ENCODE peak calls at places on chromosome 14, in eight cellular contexts. One of them, this sample, is unnamed.

GRCh38 chr14:90644882-90645281 is 171.3 kb downstream of the TTC7B start:
- DNase-seq in Calu3: no peak
- DNase-seq in AG10803: peak
- DNase-seq in vagina: no peak
- DNase-seq in lower leg skin: no peak
- DNase-seq in Panc1: no peak
- DNase-seq in stomach: no peak
- DNase-seq in astrocyte of the cerebellum: no peak
- DNase-seq in this sample: no peak

GRCh38 chr14:34324363-34324795 is 137.7 kb downstream of the SPTSSA start:
- DNase-seq in vagina: no peak
- DNase-seq in lower leg skin: no peak
- DNase-seq in stomach: no peak
- DNase-seq in Panc1: no peak
- DNase-seq in AG10803: peak
- DNase-seq in astrocyte of the cerebellum: no peak
- DNase-seq in Calu3: peak
- DNase-seq in this sample: peak

GRCh38 chr14:77036484-77037337 is 8.2 kb upstream of the IRF2BPL start:
- DNase-seq in AG10803: no peak
- DNase-seq in Panc1: no peak
- DNase-seq in stomach: no peak
- DNase-seq in astrocyte of the cerebellum: no peak
- DNase-seq in lower leg skin: no peak
- DNase-seq in Calu3: no peak
- DNase-seq in vagina: no peak
- DNase-seq in this sample: no peak

GRCh38 chr14:76203086-76204001 is 51.6 kb downstream of the GPATCH2L start:
- DNase-seq in stomach: no peak
- DNase-seq in lower leg skin: no peak
- DNase-seq in AG10803: peak
- DNase-seq in astrocyte of the cerebellum: peak
- DNase-seq in Calu3: peak
- DNase-seq in vagina: no peak
- DNase-seq in Panc1: peak
- DNase-seq in this sample: peak

GRCh38 chr14:101563654-101564443 is 2.6 kb downstream of the DIO3 start:
- DNase-seq in vagina: no peak
- DNase-seq in Panc1: no peak
- DNase-seq in lower leg skin: no peak
- DNase-seq in stomach: no peak
- DNase-seq in AG10803: no peak
- DNase-seq in astrocyte of the cerebellum: no peak
- DNase-seq in Calu3: no peak
- DNase-seq in this sample: no peak

GRCh38 chr14:56081139-56081538 is 37.1 kb upstream of the PELI2 start:
- DNase-seq in stomach: no peak
- DNase-seq in astrocyte of the cerebellum: no peak
- DNase-seq in Calu3: no peak
- DNase-seq in lower leg skin: no peak
- DNase-seq in AG10803: peak
- DNase-seq in vagina: no peak
- DNase-seq in Panc1: no peak
- DNase-seq in this sample: no peak

GRCh38 chr14:44901696-44902095 is 60.1 kb downstream of the KLHL28 start:
- DNase-seq in astrocyte of the cerebellum: no peak
- DNase-seq in Panc1: no peak
- DNase-seq in stomach: no peak
- DNase-seq in AG10803: no peak
- DNase-seq in lower leg skin: no peak
- DNase-seq in vagina: no peak
- DNase-seq in Calu3: no peak
- DNase-seq in this sample: no peak

GRCh38 chr14:67358914-67359313 is 690 bp downstream of the ATP6V1D start:
- DNase-seq in Calu3: no peak
- DNase-seq in lower leg skin: no peak
- DNase-seq in AG10803: no peak
- DNase-seq in stomach: no peak
- DNase-seq in Panc1: no peak
- DNase-seq in vagina: no peak
- DNase-seq in astrocyte of the cerebellum: no peak
- DNase-seq in this sample: no peak

GRCh38 chr14:93937519-93937918 is 10.4 kb downstream of the FAM181A start:
- DNase-seq in vagina: no peak
- DNase-seq in astrocyte of the cerebellum: no peak
- DNase-seq in AG10803: no peak
- DNase-seq in stomach: no peak
- DNase-seq in Calu3: no peak
- DNase-seq in Panc1: no peak
- DNase-seq in lower leg skin: no peak
- DNase-seq in this sample: no peak

GRCh38 chr14:73014105-73014504 is 12.8 kb downstream of the ZFYVE1 start:
- DNase-seq in astrocyte of the cerebellum: peak
- DNase-seq in Panc1: no peak
- DNase-seq in Calu3: no peak
- DNase-seq in stomach: no peak
- DNase-seq in lower leg skin: no peak
- DNase-seq in AG10803: peak
- DNase-seq in vagina: no peak
- DNase-seq in this sample: peak

GRCh38 chr14:89422181-89422951 is 5.3 kb upstream of the FOXN3 start:
- DNase-seq in Calu3: peak
- DNase-seq in lower leg skin: no peak
- DNase-seq in astrocyte of the cerebellum: no peak
- DNase-seq in vagina: no peak
- DNase-seq in Panc1: no peak
- DNase-seq in stomach: peak
- DNase-seq in AG10803: no peak
- DNase-seq in this sample: no peak

GRCh38 chr14:56324831-56325230 is 206.6 kb downstream of the PELI2 start:
- DNase-seq in Calu3: no peak
- DNase-seq in astrocyte of the cerebellum: no peak
- DNase-seq in lower leg skin: no peak
- DNase-seq in Panc1: no peak
- DNase-seq in AG10803: peak
- DNase-seq in stomach: no peak
- DNase-seq in vagina: no peak
- DNase-seq in this sample: peak

GRCh38 chr14:78075033-78075432 is 95.1 kb upstream of the NRXN3 start:
- DNase-seq in astrocyte of the cerebellum: no peak
- DNase-seq in Calu3: no peak
- DNase-seq in AG10803: no peak
- DNase-seq in vagina: no peak
- DNase-seq in stomach: no peak
- DNase-seq in Panc1: no peak
- DNase-seq in lower leg skin: no peak
- DNase-seq in this sample: no peak

GRCh38 chr14:69522026-69522425 is 37.5 kb downstream of the PLEKHD1 start:
- DNase-seq in AG10803: no peak
- DNase-seq in Calu3: no peak
- DNase-seq in Panc1: no peak
- DNase-seq in lower leg skin: no peak
- DNase-seq in astrocyte of the cerebellum: no peak
- DNase-seq in vagina: no peak
- DNase-seq in stomach: no peak
- DNase-seq in this sample: no peak

GRCh38 chr14:38290601-38291190 is 34.8 kb upstream of the CLEC14A start:
- DNase-seq in Panc1: no peak
- DNase-seq in AG10803: peak
- DNase-seq in astrocyte of the cerebellum: peak
- DNase-seq in vagina: no peak
- DNase-seq in stomach: no peak
- DNase-seq in Calu3: no peak
- DNase-seq in lower leg skin: no peak
- DNase-seq in this sample: peak

GRCh38 chr14:69363055-69363454 is 35.0 kb downstream of the ERH start:
- DNase-seq in Panc1: no peak
- DNase-seq in astrocyte of the cerebellum: peak
- DNase-seq in vagina: no peak
- DNase-seq in stomach: no peak
- DNase-seq in Calu3: no peak
- DNase-seq in lower leg skin: no peak
- DNase-seq in AG10803: peak
- DNase-seq in this sample: peak

GRCh38 chr14:27845241-27845850 is 921.2 kb upstream of the FOXG1 start:
- DNase-seq in astrocyte of the cerebellum: no peak
- DNase-seq in Panc1: no peak
- DNase-seq in Calu3: no peak
- DNase-seq in stomach: no peak
- DNase-seq in vagina: no peak
- DNase-seq in AG10803: no peak
- DNase-seq in lower leg skin: no peak
- DNase-seq in this sample: no peak

GRCh38 chr14:94367896-94368590 is 20.4 kb downstream of the SERPINA1 start:
- DNase-seq in AG10803: no peak
- DNase-seq in lower leg skin: no peak
- DNase-seq in Calu3: no peak
- DNase-seq in stomach: no peak
- DNase-seq in vagina: no peak
- DNase-seq in astrocyte of the cerebellum: no peak
- DNase-seq in Panc1: no peak
- DNase-seq in this sample: no peak

GRCh38 chr14:38357557-38357956 is 101.7 kb upstream of the CLEC14A start:
- DNase-seq in Calu3: no peak
- DNase-seq in AG10803: peak
- DNase-seq in astrocyte of the cerebellum: peak
- DNase-seq in lower leg skin: no peak
- DNase-seq in vagina: no peak
- DNase-seq in Panc1: no peak
- DNase-seq in stomach: no peak
- DNase-seq in this sample: peak

GRCh38 chr14:24351517-24351916 is 11.7 kb upstream of the RIPK3 start:
- DNase-seq in lower leg skin: no peak
- DNase-seq in Calu3: no peak
- DNase-seq in stomach: no peak
- DNase-seq in AG10803: peak
- DNase-seq in vagina: no peak
- DNase-seq in Panc1: no peak
- DNase-seq in astrocyte of the cerebellum: no peak
- DNase-seq in this sample: no peak
- TF ChIP-seq CTCF in lower leg skin: no peak
- TF ChIP-seq CTCF in Calu3: no peak
- TF ChIP-seq CTCF in stomach: no peak
- TF ChIP-seq CTCF in AG10803: no peak
- TF ChIP-seq CTCF in vagina: no peak
- TF ChIP-seq CTCF in Panc1: no peak
- TF ChIP-seq CTCF in astrocyte of the cerebellum: peak
- TF ChIP-seq CTCF in this sample: peak

GRCh38 chr14:61754627-61755381 is 7.4 kb upstream of the SNAPC1 start:
- DNase-seq in Calu3: no peak
- DNase-seq in Panc1: no peak
- DNase-seq in astrocyte of the cerebellum: no peak
- DNase-seq in vagina: no peak
- DNase-seq in AG10803: peak
- DNase-seq in stomach: no peak
- DNase-seq in lower leg skin: no peak
- DNase-seq in this sample: peak

GRCh38 chr14:61756135-61756534 is 6.1 kb upstream of the SNAPC1 start:
- DNase-seq in astrocyte of the cerebellum: no peak
- DNase-seq in lower leg skin: no peak
- DNase-seq in stomach: no peak
- DNase-seq in Panc1: no peak
- DNase-seq in AG10803: no peak
- DNase-seq in Calu3: no peak
- DNase-seq in vagina: no peak
- DNase-seq in this sample: peak

GRCh38 chr14:61751475-61751989 is 10.7 kb upstream of the SNAPC1 start:
- DNase-seq in astrocyte of the cerebellum: no peak
- DNase-seq in Calu3: no peak
- DNase-seq in lower leg skin: no peak
- DNase-seq in stomach: no peak
- DNase-seq in vagina: no peak
- DNase-seq in AG10803: no peak
- DNase-seq in Panc1: no peak
- DNase-seq in this sample: no peak

GRCh38 chr14:61752626-61753025 is 9.6 kb upstream of the SNAPC1 start:
- DNase-seq in AG10803: no peak
- DNase-seq in stomach: no peak
- DNase-seq in astrocyte of the cerebellum: no peak
- DNase-seq in vagina: no peak
- DNase-seq in Calu3: no peak
- DNase-seq in lower leg skin: no peak
- DNase-seq in Panc1: no peak
- DNase-seq in this sample: peak

GRCh38 chr14:61753631-61754030 is 8.6 kb upstream of the SNAPC1 start:
- DNase-seq in astrocyte of the cerebellum: no peak
- DNase-seq in AG10803: peak
- DNase-seq in lower leg skin: no peak
- DNase-seq in Calu3: no peak
- DNase-seq in stomach: no peak
- DNase-seq in vagina: no peak
- DNase-seq in Panc1: no peak
- DNase-seq in this sample: peak
- TF ChIP-seq CTCF in astrocyte of the cerebellum: peak
- TF ChIP-seq CTCF in AG10803: peak
- TF ChIP-seq CTCF in lower leg skin: no peak
- TF ChIP-seq CTCF in Calu3: no peak
- TF ChIP-seq CTCF in stomach: no peak
- TF ChIP-seq CTCF in vagina: no peak
- TF ChIP-seq CTCF in Panc1: peak
- TF ChIP-seq CTCF in this sample: no peak

GRCh38 chr14:100084591-100084990 is 19.4 kb downstream of the EVL start:
- DNase-seq in stomach: no peak
- DNase-seq in astrocyte of the cerebellum: no peak
- DNase-seq in Panc1: no peak
- DNase-seq in Calu3: no peak
- DNase-seq in vagina: no peak
- DNase-seq in AG10803: no peak
- DNase-seq in lower leg skin: peak
- DNase-seq in this sample: no peak
- TF ChIP-seq CTCF in stomach: no peak
- TF ChIP-seq CTCF in astrocyte of the cerebellum: no peak
- TF ChIP-seq CTCF in Panc1: no peak
- TF ChIP-seq CTCF in Calu3: no peak
- TF ChIP-seq CTCF in vagina: no peak
- TF ChIP-seq CTCF in AG10803: no peak
- TF ChIP-seq CTCF in lower leg skin: no peak
- TF ChIP-seq CTCF in this sample: no peak

GRCh38 chr14:104680056-104680805 is 9.2 kb upstream of the INF2 start:
- DNase-seq in lower leg skin: peak
- DNase-seq in Calu3: peak
- DNase-seq in stomach: peak
- DNase-seq in AG10803: peak
- DNase-seq in Panc1: no peak
- DNase-seq in astrocyte of the cerebellum: no peak
- DNase-seq in vagina: no peak
- DNase-seq in this sample: peak

GRCh38 chr14:104680806-104681688 is 8.4 kb upstream of the INF2 start:
- DNase-seq in stomach: peak
- DNase-seq in lower leg skin: peak
- DNase-seq in Panc1: no peak
- DNase-seq in vagina: no peak
- DNase-seq in astrocyte of the cerebellum: no peak
- DNase-seq in Calu3: peak
- DNase-seq in AG10803: peak
- DNase-seq in this sample: peak

GRCh38 chr14:104682107-104682593 is 7.3 kb upstream of the INF2 start:
- DNase-seq in Panc1: no peak
- DNase-seq in vagina: no peak
- DNase-seq in Calu3: peak
- DNase-seq in stomach: no peak
- DNase-seq in AG10803: no peak
- DNase-seq in lower leg skin: no peak
- DNase-seq in astrocyte of the cerebellum: no peak
- DNase-seq in this sample: no peak

GRCh38 chr14:104683653-104684448 is 5.6 kb upstream of the INF2 start:
- DNase-seq in Panc1: no peak
- DNase-seq in Calu3: no peak
- DNase-seq in lower leg skin: no peak
- DNase-seq in stomach: no peak
- DNase-seq in astrocyte of the cerebellum: no peak
- DNase-seq in AG10803: no peak
- DNase-seq in vagina: no peak
- DNase-seq in this sample: no peak

GRCh38 chr14:104681689-104682074 is 7.7 kb upstream of the INF2 start:
- DNase-seq in astrocyte of the cerebellum: no peak
- DNase-seq in Calu3: peak
- DNase-seq in lower leg skin: peak
- DNase-seq in stomach: peak
- DNase-seq in vagina: no peak
- DNase-seq in Panc1: no peak
- DNase-seq in AG10803: peak
- DNase-seq in this sample: peak
- TF ChIP-seq CTCF in astrocyte of the cerebellum: no peak
- TF ChIP-seq CTCF in Calu3: no peak
- TF ChIP-seq CTCF in lower leg skin: no peak
- TF ChIP-seq CTCF in stomach: no peak
- TF ChIP-seq CTCF in vagina: no peak
- TF ChIP-seq CTCF in Panc1: no peak
- TF ChIP-seq CTCF in AG10803: no peak
- TF ChIP-seq CTCF in this sample: no peak